ENCODE peak calls at places on chromosomes 16 and 17, in five cellular contexts. V is A549, E is K562, D is HepG2, P is GM12878. H is an unnamed sample.

GRCh38 chr16:86227801-86228200 is 282.5 kb upstream of the FOXF1 start:
- DNase-seq in V (no peak), E (no peak), D (no peak), P (no peak), H (no peak)

GRCh38 chr17:72943826-72944689 is 148.4 kb downstream of the SLC39A11 start:
- DNase-seq in V (no peak), E (no peak), D (no peak), P (no peak), H (peak; percentile 30)

GRCh38 chr17:15463363-15463762 is 4.1 kb downstream of the CDRT4 start:
- DNase-seq in V (no peak), E (no peak), D (peak; percentile 13), P (no peak), H (no peak)

GRCh38 chr16:79261461-79261860 is 339.1 kb downstream of the MAF start:
- DNase-seq in V (no peak), E (peak; percentile 42), D (peak; percentile 21), P (no peak), H (peak; percentile 58)

GRCh38 chr17:74923538-74924249 is 379 bp upstream of the OTOP2 start:
- DNase-seq in V (peak; percentile 92), E (peak; percentile 89), D (no peak), P (no peak), H (peak; percentile 59)

GRCh38 chr17:4741544-4741943 is 1.8 kb upstream of the CXCL16 start:
- DNase-seq in V (no peak), E (no peak), D (no peak), P (no peak), H (no peak)

GRCh38 chr16:78058165-78058564 is 35.8 kb downstream of the CLEC3A start:
- DNase-seq in V (no peak), E (no peak), D (no peak), P (no peak), H (no peak)

GRCh38 chr16:1188781-1189189 is 35.9 kb downstream of the CACNA1H start:
- DNase-seq in V (no peak), E (peak; percentile 76), D (no peak), P (no peak), H (peak; percentile 55)

GRCh38 chr16:30996324-30996999 is 11.5 kb downstream of the HSD3B7 start:
- DNase-seq in V (peak; percentile 68), E (no peak), D (peak; percentile 92), P (no peak), H (no peak)

GRCh38 chr17:1834378-1835149 is 4.8 kb downstream of the RPA1 start:
- DNase-seq in V (no peak), E (no peak), D (no peak), P (peak; percentile 96), H (no peak)

DNA sequence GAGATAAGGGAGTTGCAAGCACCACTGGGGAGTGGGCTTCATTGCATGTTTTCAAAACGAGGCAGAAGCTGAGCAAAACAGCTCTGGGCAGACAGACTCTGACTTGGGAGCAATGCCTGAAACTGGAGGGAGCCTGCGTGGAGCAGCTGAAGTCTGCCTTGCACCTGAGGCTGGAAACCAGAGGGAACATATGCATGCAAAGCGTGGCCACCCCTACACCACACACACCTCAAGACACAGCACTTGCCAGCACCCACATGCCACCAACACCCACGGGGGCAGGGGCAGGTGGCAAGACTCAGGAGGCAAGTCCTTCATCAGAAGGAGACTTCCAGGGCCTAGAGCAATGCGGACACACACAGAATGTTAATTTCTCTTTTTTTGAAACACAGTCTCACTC is 45.8 kb downstream of the COTL1 start:
- DNase-seq in V (no peak), E (no peak), D (no peak), P (no peak), H (no peak)
- TF ChIP-seq MYC in V (no peak), E (no peak), D (no peak), P (no peak), H (no peak)

DNA sequence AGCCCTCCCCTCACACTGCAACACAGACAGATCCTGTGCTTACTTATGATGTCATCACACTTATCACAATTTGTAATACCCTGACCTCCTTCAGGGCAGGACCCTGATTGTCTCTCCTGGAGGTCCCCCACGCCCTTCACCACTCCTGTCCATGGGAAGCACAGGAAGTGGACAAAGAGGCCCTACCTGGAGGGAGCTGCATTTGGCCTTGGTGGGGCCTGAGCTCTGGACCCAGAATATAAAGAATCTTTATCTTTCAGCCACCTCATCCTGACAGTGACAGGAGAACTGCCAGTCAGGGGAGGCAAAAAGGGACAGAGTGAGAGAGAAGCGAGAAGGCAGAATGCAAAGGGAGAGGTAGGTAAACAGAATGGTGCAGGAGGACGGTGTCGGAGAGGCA is 303.4 kb upstream of the N4BP1 start:
- DNase-seq in V (no peak), E (no peak), D (peak; percentile 39), P (no peak), H (no peak)
- TF ChIP-seq POLR2A in V (no peak), E (no peak), D (no peak), P (no peak), H (no peak)

GRCh38 chr16:9647981-9648701 is 534.1 kb downstream of the GRIN2A start:
- DNase-seq in V (peak; percentile 49), E (peak; percentile 32), D (peak; percentile 57), P (no peak), H (peak; percentile 31)
- TF ChIP-seq MYC in V (no peak), E (no peak), D (no peak), P (no peak), H (no peak)

DNA sequence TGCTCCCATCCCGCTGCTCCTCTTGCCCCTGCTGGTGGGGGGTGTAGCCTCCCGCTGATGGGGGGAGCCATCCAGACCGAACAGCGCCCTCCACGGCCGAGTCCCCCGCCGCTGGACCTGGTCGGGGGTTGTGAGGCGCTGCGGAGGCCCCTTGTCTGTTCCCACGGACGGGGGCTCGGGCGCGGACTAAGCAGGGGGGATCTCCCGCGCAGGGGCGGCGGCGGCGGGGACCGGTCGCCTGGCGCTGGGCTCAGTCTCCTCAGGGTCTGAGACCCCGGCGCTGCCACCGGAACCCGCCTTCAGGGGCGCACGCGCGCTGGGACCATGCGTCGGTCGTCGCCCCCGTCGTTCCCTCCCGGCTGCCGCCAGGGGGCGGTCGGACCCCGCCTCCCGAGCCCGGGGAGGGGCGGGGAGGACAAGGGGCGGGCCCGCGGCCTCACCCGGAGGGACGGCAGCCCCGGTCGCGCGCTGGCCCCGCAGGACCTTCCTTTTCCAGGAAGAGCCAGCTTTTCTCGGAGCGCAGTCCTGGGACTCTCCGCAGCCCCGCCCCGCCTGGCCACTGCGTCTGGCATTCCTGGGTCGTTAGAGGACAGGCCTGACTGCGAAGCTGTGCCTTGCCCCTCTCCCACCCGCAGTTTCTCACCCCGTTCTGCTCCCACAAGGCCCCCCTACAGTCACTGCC is 6.3 kb upstream of the IL32 start:
- DNase-seq in V (peak; percentile 79), E (peak; percentile 96), D (peak; percentile 71), P (no peak), H (peak; percentile 89)
- TF ChIP-seq POLR2A in V (peak; percentile 53), E (peak; percentile 69), D (peak; percentile 84), P (peak; percentile 71), H (peak; percentile 53)

DNA sequence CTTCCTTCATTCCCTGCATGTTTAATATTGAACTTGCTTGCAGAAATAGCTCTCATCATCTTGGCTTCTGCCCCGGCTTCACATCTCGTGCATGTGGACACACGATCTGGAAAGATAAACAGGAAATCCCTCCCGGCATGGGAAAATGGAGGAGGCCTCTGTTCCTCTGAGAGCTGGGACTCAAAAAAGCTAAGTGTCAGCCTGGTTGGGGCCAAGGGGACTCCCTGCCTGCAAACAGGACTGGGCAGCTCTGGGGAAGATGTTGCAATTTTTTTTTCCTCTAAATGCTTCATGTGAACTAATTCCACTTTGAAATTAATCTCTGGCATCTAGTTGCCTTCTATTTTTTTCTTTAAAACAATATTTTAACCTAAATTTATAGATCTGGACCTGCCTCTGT is 24.8 kb downstream of the ITPRIPL2 start:
- DNase-seq in V (peak; percentile 60), E (no peak), D (no peak), P (no peak), H (no peak)
- TF ChIP-seq MYC in V (no peak), E (no peak), D (no peak), P (no peak), H (no peak)

DNA sequence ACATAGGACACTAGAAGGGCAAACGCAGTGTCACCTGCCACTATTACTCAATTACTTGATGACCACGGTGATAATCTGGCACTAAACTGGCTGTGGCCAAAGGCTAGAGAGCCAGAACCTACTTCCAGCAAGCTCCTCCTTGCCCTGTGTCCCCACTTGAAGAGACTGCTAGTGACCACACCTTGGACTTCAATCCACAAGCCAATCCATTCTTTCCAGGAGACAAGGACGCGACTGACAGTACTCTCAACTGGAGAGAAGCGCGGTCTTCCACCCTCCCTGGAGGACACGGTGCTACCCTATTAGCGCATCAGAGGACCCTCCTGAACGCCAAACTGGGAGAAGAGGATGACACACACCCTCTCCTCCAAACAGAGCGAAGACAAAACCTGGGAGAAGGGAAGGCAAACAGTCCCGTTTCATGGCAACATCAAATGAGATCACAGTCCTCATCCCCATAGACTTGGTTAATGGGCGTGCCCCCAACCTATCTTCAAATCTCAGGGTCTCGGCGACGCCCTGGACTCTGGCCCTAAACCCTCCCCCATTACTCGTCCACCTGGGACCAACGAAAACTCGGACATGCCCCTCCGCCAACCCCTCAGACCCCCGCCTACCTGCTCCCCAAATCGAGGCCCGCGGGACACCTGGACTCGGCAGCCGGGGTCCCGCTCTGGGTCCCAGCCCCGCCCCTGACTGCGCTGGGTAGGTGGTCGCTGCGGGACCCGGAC is 508 bp downstream of the FLCN start:
- DNase-seq in V (peak; percentile 44), E (peak; percentile 51), D (peak; percentile 50), P (no peak), H (peak; percentile 33)
- TF ChIP-seq POLR2A in V (no peak), E (no peak), D (no peak), P (no peak), H (no peak)

GRCh38 chr17:37726248-37726647 is 18.6 kb downstream of the HNF1B start:
- DNase-seq in V (no peak), E (no peak), D (no peak), P (no peak), H (no peak)

GRCh38 chr17:37726891-37727780 is 17.7 kb downstream of the HNF1B start:
- DNase-seq in V (no peak), E (no peak), D (no peak), P (no peak), H (no peak)

GRCh38 chr17:37720989-37721388 is 23.9 kb downstream of the HNF1B start:
- DNase-seq in V (no peak), E (no peak), D (no peak), P (no peak), H (no peak)

GRCh38 chr17:37725601-37726146 is 19.2 kb downstream of the HNF1B start:
- DNase-seq in V (no peak), E (no peak), D (no peak), P (no peak), H (no peak)

GRCh38 chr17:37725021-37725585 is 19.8 kb downstream of the HNF1B start:
- DNase-seq in V (no peak), E (no peak), D (no peak), P (no peak), H (no peak)
- TF ChIP-seq MYC in V (no peak), E (no peak), D (no peak), P (no peak), H (no peak)